ENCODE peak calls at places on chromosomes 12 and 14, in five cellular contexts. S is DND-41, F is T-helper 17 cell, T is B cell, J is NCI-H2081. A is an unnamed sample.

GRCh38 chr12:76318773-76319594 is 29.2 kb downstream of the BBS10 start:
- DNase-seq in T (no peak), J (no peak), F (no peak), S (no peak), A (no peak)

GRCh38 chr12:26647091-26647490 is 185.9 kb downstream of the ITPR2 start:
- DNase-seq in S (no peak), J (no peak), T (no peak), F (no peak), A (no peak)

GRCh38 chr12:65867428-65867827 is 43.1 kb downstream of the HMGA2 start:
- DNase-seq in F (no peak), S (no peak), T (no peak), J (no peak), A (no peak)

GRCh38 chr12:66963901-66964300 is 285.0 kb upstream of the GRIP1 start:
- DNase-seq in J (no peak), F (no peak), T (no peak), S (no peak), A (no peak)

GRCh38 chr12:497501-498160 is 37.9 kb downstream of the B4GALNT3 start:
- DNase-seq in T (no peak), S (no peak), J (peak), F (no peak), A (no peak)

GRCh38 chr12:116492703-116493324 is 66.4 kb upstream of the MAP1LC3B2 start:
- DNase-seq in J (no peak), T (no peak), F (no peak), S (peak), A (no peak)

GRCh38 chr12:48969160-48969771 is 2.3 kb downstream of the WNT10B start:
- DNase-seq in F (no peak), S (no peak), J (no peak), T (no peak), A (no peak)

GRCh38 chr12:109510196-109510595 is 32.8 kb downstream of the UBE3B start:
- DNase-seq in J (peak), T (no peak), S (no peak), F (no peak), A (no peak)

GRCh38 chr14:90777358-90777757 is 38.9 kb downstream of the TTC7B start:
- DNase-seq in J (no peak), F (no peak), T (no peak), S (no peak), A (no peak)

GRCh38 chr12:124477109-124477915 is 90.1 kb downstream of the NCOR2 start:
- DNase-seq in T (peak), J (no peak), F (no peak), S (peak), A (no peak)

GRCh38 chr14:104975481-104976197 is 2.5 kb downstream of the AHNAK2 start:
- DNase-seq in T (no peak), S (peak), F (no peak), J (no peak), A (no peak)

GRCh38 chr14:35927727-35928126 is 101.6 kb downstream of the BRMS1L start:
- DNase-seq in J (no peak), S (no peak), T (no peak), F (no peak), A (no peak)

GRCh38 chr14:105198588-105198987 is 17.5 kb upstream of the NUDT14 start:
- DNase-seq in S (no peak), T (no peak), J (no peak), F (no peak), A (no peak)

GRCh38 chr12:21539797-21540196 is 13.7 kb downstream of the SPX start:
- DNase-seq in S (no peak), F (no peak), T (no peak), J (no peak), A (no peak)

GRCh38 chr12:80627773-80628172 is 79.7 kb upstream of the MYF6 start:
- DNase-seq in J (no peak), F (no peak), S (no peak), T (no peak), A (no peak)

GRCh38 chr12:29043069-29043468 is 106.0 kb upstream of the FAR2 start:
- DNase-seq in T (no peak), F (no peak), J (no peak), S (no peak), A (no peak)

GRCh38 chr12:56749364-56749763 is 2.8 kb downstream of the PRIM1 start:
- DNase-seq in T (no peak), S (no peak), F (no peak), J (no peak), A (no peak)